ENCODE peak calls at places on chromosome 21, in four cellular contexts. One of them, this sample, is unnamed.
A peak's percentile ranks its signal among the peaks of the same experiment; 100 is the strongest.

GRCh38 chr21:45562965-45563364 is 20.7 kb upstream of the SLC19A1 start:
- DNase-seq in NCI-H748 treated with DMSO at 0.1 percent for 48 hours: no peak
- DNase-seq in ecto neural progenitor cell: no peak
- DNase-seq in heart right ventricle: no peak
- DNase-seq in this sample: no peak

GRCh38 chr21:32445101-32445500 is 32.6 kb downstream of the EVA1C start:
- DNase-seq in NCI-H748 treated with DMSO at 0.1 percent for 48 hours: no peak
- DNase-seq in ecto neural progenitor cell: no peak
- DNase-seq in heart right ventricle: no peak
- DNase-seq in this sample: no peak

GRCh38 chr21:25639922-25640670 is 1.0 kb downstream of the JAM2 start:
- DNase-seq in heart right ventricle: peak; percentile 44
- DNase-seq in NCI-H748 treated with DMSO at 0.1 percent for 48 hours: peak; percentile 10
- DNase-seq in ecto neural progenitor cell: peak; percentile 71
- DNase-seq in this sample: peak; percentile 22

GRCh38 chr21:42983102-42983501 is 8.7 kb downstream of the PKNOX1 start:
- DNase-seq in NCI-H748 treated with DMSO at 0.1 percent for 48 hours: no peak
- DNase-seq in heart right ventricle: no peak
- DNase-seq in ecto neural progenitor cell: no peak
- DNase-seq in this sample: no peak

GRCh38 chr21:17454315-17455027 is 58.4 kb upstream of the CXADR start:
- DNase-seq in heart right ventricle: no peak
- DNase-seq in ecto neural progenitor cell: peak; percentile 94
- DNase-seq in NCI-H748 treated with DMSO at 0.1 percent for 48 hours: peak; percentile 73
- DNase-seq in this sample: no peak

GRCh38 chr21:36429672-36430546 is 44.7 kb downstream of the CHAF1B start:
- DNase-seq in ecto neural progenitor cell: peak; percentile 70
- DNase-seq in heart right ventricle: peak; percentile 72
- DNase-seq in NCI-H748 treated with DMSO at 0.1 percent for 48 hours: no peak
- DNase-seq in this sample: peak; percentile 55

GRCh38 chr21:44406953-44407352 is 48.4 kb upstream of the LRRC3 start:
- DNase-seq in heart right ventricle: no peak
- DNase-seq in ecto neural progenitor cell: no peak
- DNase-seq in NCI-H748 treated with DMSO at 0.1 percent for 48 hours: no peak
- DNase-seq in this sample: no peak

GRCh38 chr21:45390831-45391742 is 13.9 kb upstream of the COL18A1 start:
- DNase-seq in ecto neural progenitor cell: no peak
- DNase-seq in heart right ventricle: no peak
- DNase-seq in NCI-H748 treated with DMSO at 0.1 percent for 48 hours: no peak
- DNase-seq in this sample: no peak

GRCh38 chr21:29893687-29894086 is 46.1 kb downstream of the GRIK1 start:
- DNase-seq in ecto neural progenitor cell: no peak
- DNase-seq in NCI-H748 treated with DMSO at 0.1 percent for 48 hours: no peak
- DNase-seq in heart right ventricle: no peak
- DNase-seq in this sample: no peak

GRCh38 chr21:14874379-14874778 is 190.4 kb downstream of the NRIP1 start:
- DNase-seq in ecto neural progenitor cell: no peak
- DNase-seq in heart right ventricle: no peak
- DNase-seq in NCI-H748 treated with DMSO at 0.1 percent for 48 hours: no peak
- DNase-seq in this sample: no peak

GRCh38 chr21:45636921-45637646 is 6.4 kb upstream of the PCBP3 start:
- DNase-seq in ecto neural progenitor cell: no peak
- DNase-seq in heart right ventricle: no peak
- DNase-seq in NCI-H748 treated with DMSO at 0.1 percent for 48 hours: no peak
- DNase-seq in this sample: no peak

GRCh38 chr21:25039461-25040380 is 567.6 kb downstream of the MRPL39 start:
- DNase-seq in heart right ventricle: no peak
- DNase-seq in NCI-H748 treated with DMSO at 0.1 percent for 48 hours: peak; percentile 73
- DNase-seq in ecto neural progenitor cell: no peak
- DNase-seq in this sample: no peak

GRCh38 chr21:41396452-41397107 is 29.5 kb upstream of the MX1 start:
- DNase-seq in heart right ventricle: no peak
- DNase-seq in NCI-H748 treated with DMSO at 0.1 percent for 48 hours: no peak
- DNase-seq in ecto neural progenitor cell: no peak
- DNase-seq in this sample: peak; percentile 71

GRCh38 chr21:42021751-42022430 is 11.7 kb upstream of the ZBTB21 start:
- DNase-seq in NCI-H748 treated with DMSO at 0.1 percent for 48 hours: peak; percentile 67
- DNase-seq in ecto neural progenitor cell: peak; percentile 76
- DNase-seq in heart right ventricle: no peak
- DNase-seq in this sample: no peak

GRCh38 chr21:35925497-35925896 is 134.8 kb downstream of the SETD4 start:
- DNase-seq in ecto neural progenitor cell: no peak
- DNase-seq in heart right ventricle: no peak
- DNase-seq in NCI-H748 treated with DMSO at 0.1 percent for 48 hours: no peak
- DNase-seq in this sample: no peak

GRCh38 chr21:38830667-38831525 is 25.2 kb downstream of the ETS2 start:
- DNase-seq in ecto neural progenitor cell: no peak
- DNase-seq in heart right ventricle: no peak
- DNase-seq in NCI-H748 treated with DMSO at 0.1 percent for 48 hours: no peak
- DNase-seq in this sample: no peak

GRCh38 chr21:36555199-36555598 is 75.3 kb upstream of the CLDN14 start:
- DNase-seq in ecto neural progenitor cell: peak; percentile 15
- DNase-seq in NCI-H748 treated with DMSO at 0.1 percent for 48 hours: no peak
- DNase-seq in heart right ventricle: no peak
- DNase-seq in this sample: no peak

GRCh38 chr21:42609806-42610205 is 43.6 kb upstream of the PDE9A start:
- DNase-seq in NCI-H748 treated with DMSO at 0.1 percent for 48 hours: no peak
- DNase-seq in ecto neural progenitor cell: no peak
- DNase-seq in heart right ventricle: no peak
- DNase-seq in this sample: no peak

GRCh38 chr21:15775981-15776380 is 46.2 kb downstream of the USP25 start:
- DNase-seq in ecto neural progenitor cell: no peak
- DNase-seq in heart right ventricle: no peak
- DNase-seq in NCI-H748 treated with DMSO at 0.1 percent for 48 hours: no peak
- DNase-seq in this sample: no peak

GRCh38 chr21:23968722-23969647 is 1638.3 kb downstream of the MRPL39 start:
- DNase-seq in NCI-H748 treated with DMSO at 0.1 percent for 48 hours: peak; percentile 85
- DNase-seq in heart right ventricle: no peak
- DNase-seq in ecto neural progenitor cell: peak; percentile 54
- DNase-seq in this sample: peak; percentile 29

GRCh38 chr21:45386728-45387371 is 18.1 kb upstream of the COL18A1 start:
- DNase-seq in ecto neural progenitor cell: no peak
- DNase-seq in heart right ventricle: peak; percentile 54
- DNase-seq in NCI-H748 treated with DMSO at 0.1 percent for 48 hours: no peak
- DNase-seq in this sample: no peak

GRCh38 chr21:43972850-43973633 is 39.1 kb upstream of the TRAPPC10 start:
- DNase-seq in NCI-H748 treated with DMSO at 0.1 percent for 48 hours: no peak
- DNase-seq in ecto neural progenitor cell: no peak
- DNase-seq in heart right ventricle: no peak
- DNase-seq in this sample: no peak

GRCh38 chr21:45818276-45818903 is 163.2 kb upstream of the COL6A1 start:
- DNase-seq in heart right ventricle: no peak
- DNase-seq in NCI-H748 treated with DMSO at 0.1 percent for 48 hours: no peak
- DNase-seq in ecto neural progenitor cell: no peak
- DNase-seq in this sample: no peak

GRCh38 chr21:24259241-24259640 is 1348.0 kb downstream of the MRPL39 start:
- DNase-seq in heart right ventricle: no peak
- DNase-seq in NCI-H748 treated with DMSO at 0.1 percent for 48 hours: no peak
- DNase-seq in ecto neural progenitor cell: no peak
- DNase-seq in this sample: no peak

GRCh38 chr21:33418686-33419085 is 15.5 kb downstream of the IFNGR2 start:
- DNase-seq in NCI-H748 treated with DMSO at 0.1 percent for 48 hours: no peak
- DNase-seq in heart right ventricle: peak; percentile 53
- DNase-seq in ecto neural progenitor cell: no peak
- DNase-seq in this sample: no peak

GRCh38 chr21:44590311-44590721 is 2.0 kb downstream of the KRTAP10-6 start:
- DNase-seq in ecto neural progenitor cell: no peak
- DNase-seq in NCI-H748 treated with DMSO at 0.1 percent for 48 hours: no peak
- DNase-seq in heart right ventricle: no peak
- DNase-seq in this sample: no peak

GRCh38 chr21:32538147-32538792 is 47.1 kb downstream of the TCP10L start:
- DNase-seq in ecto neural progenitor cell: no peak
- DNase-seq in heart right ventricle: no peak
- DNase-seq in NCI-H748 treated with DMSO at 0.1 percent for 48 hours: no peak
- DNase-seq in this sample: no peak

GRCh38 chr21:32426592-32427051 is 14.1 kb downstream of the EVA1C start:
- DNase-seq in heart right ventricle: no peak
- DNase-seq in NCI-H748 treated with DMSO at 0.1 percent for 48 hours: no peak
- DNase-seq in ecto neural progenitor cell: no peak
- DNase-seq in this sample: no peak

GRCh38 chr21:39696620-39697019 is 48.4 kb upstream of the IGSF5 start:
- DNase-seq in NCI-H748 treated with DMSO at 0.1 percent for 48 hours: peak; percentile 61
- DNase-seq in ecto neural progenitor cell: no peak
- DNase-seq in heart right ventricle: no peak
- DNase-seq in this sample: peak; percentile 49

GRCh38 chr21:38979271-38980196 is 173.8 kb downstream of the ETS2 start:
- DNase-seq in heart right ventricle: no peak
- DNase-seq in ecto neural progenitor cell: no peak
- DNase-seq in NCI-H748 treated with DMSO at 0.1 percent for 48 hours: no peak
- DNase-seq in this sample: no peak

GRCh38 chr21:38306833-38307232 is 50.0 kb downstream of the KCNJ15 start:
- DNase-seq in ecto neural progenitor cell: no peak
- DNase-seq in NCI-H748 treated with DMSO at 0.1 percent for 48 hours: no peak
- DNase-seq in heart right ventricle: no peak
- DNase-seq in this sample: no peak

GRCh38 chr21:45364464-45365185 is 40.3 kb upstream of the COL18A1 start:
- DNase-seq in ecto neural progenitor cell: no peak
- DNase-seq in heart right ventricle: peak; percentile 79
- DNase-seq in NCI-H748 treated with DMSO at 0.1 percent for 48 hours: no peak
- DNase-seq in this sample: peak; percentile 38

GRCh38 chr21:45607922-45608295 is 35.6 kb upstream of the PCBP3 start:
- DNase-seq in ecto neural progenitor cell: no peak
- DNase-seq in NCI-H748 treated with DMSO at 0.1 percent for 48 hours: no peak
- DNase-seq in heart right ventricle: no peak
- DNase-seq in this sample: no peak